ENCODE peak calls at places on chromosomes 1 and 21, in six cellular contexts. Z, G, R, E, A and K are unnamed samples.

GRCh38 chr1:15411593-15412487 is 2.2 kb downstream of the EFHD2 start:
- DNase-seq in Z (no peak), A (peak), R (peak), E (no peak), G (no peak), K (no peak)

GRCh38 chr1:2356911-2357845 is 34.2 kb downstream of the MORN1 start:
- DNase-seq in A (no peak), E (no peak), R (no peak), G (peak), Z (no peak), K (no peak)

GRCh38 chr21:29311802-29312201 is 13.1 kb downstream of the BACH1 start:
- DNase-seq in E (no peak), R (no peak), Z (no peak), A (no peak), G (no peak), K (no peak)

GRCh38 chr1:234230414-234230862 is 142.8 kb upstream of the COA6 start:
- DNase-seq in R (no peak), E (no peak), Z (no peak), G (no peak), A (no peak), K (no peak)

GRCh38 chr1:196437671-196438070 is 170.6 kb downstream of the KCNT2 start:
- DNase-seq in R (no peak), A (no peak), G (no peak), Z (no peak), E (no peak), K (no peak)

GRCh38 chr1:63643926-63644325 is 50.7 kb downstream of the PGM1 start:
- DNase-seq in A (peak), Z (peak), E (no peak), R (no peak), G (no peak), K (no peak)

GRCh38 chr1:183030053-183030452 is 6.8 kb downstream of the LAMC1 start:
- DNase-seq in A (no peak), G (no peak), E (no peak), R (no peak), Z (no peak), K (peak)

GRCh38 chr1:189619682-189620332 is 857.9 kb downstream of the BRINP3 start:
- DNase-seq in Z (no peak), G (no peak), A (no peak), E (no peak), R (no peak), K (peak)